ENCODE peak calls at places on chromosomes 13 and 19, in eight cellular contexts. One of them, this sample, is unnamed.

GRCh38 chr13:112651306-112651705 is 38.5 kb upstream of the ATP11A start:
- DNase-seq in neural progenitor cell: no peak
- DNase-seq in right lobe of liver: no peak
- DNase-seq in nephron progenitor cell: no peak
- DNase-seq in mammary epithelial cell: no peak
- DNase-seq in GM20000: no peak
- DNase-seq in cardiac fibroblast: peak; percentile 79
- DNase-seq in cardiac muscle cell: peak; percentile 37
- DNase-seq in this sample: no peak

GRCh38 chr19:13748169-13748884 is 16.0 kb upstream of the MRI1 start:
- DNase-seq in GM20000: no peak
- DNase-seq in nephron progenitor cell: no peak
- DNase-seq in cardiac muscle cell: peak; percentile 1
- DNase-seq in mammary epithelial cell: peak; percentile 24
- DNase-seq in neural progenitor cell: peak; percentile 31
- DNase-seq in cardiac fibroblast: peak; percentile 55
- DNase-seq in right lobe of liver: no peak
- DNase-seq in this sample: peak; percentile 42

GRCh38 chr13:29436721-29437250 is 158.7 kb downstream of the SLC7A1 start:
- DNase-seq in mammary epithelial cell: no peak
- DNase-seq in nephron progenitor cell: no peak
- DNase-seq in GM20000: no peak
- DNase-seq in right lobe of liver: no peak
- DNase-seq in cardiac muscle cell: peak; percentile 11
- DNase-seq in cardiac fibroblast: no peak
- DNase-seq in neural progenitor cell: no peak
- DNase-seq in this sample: no peak

GRCh38 chr19:571127-571974 is 1.0 kb upstream of the BSG start:
- DNase-seq in nephron progenitor cell: peak; percentile 47
- DNase-seq in cardiac fibroblast: no peak
- DNase-seq in cardiac muscle cell: peak; percentile 38
- DNase-seq in GM20000: no peak
- DNase-seq in mammary epithelial cell: no peak
- DNase-seq in neural progenitor cell: peak; percentile 71
- DNase-seq in right lobe of liver: peak; percentile 66
- DNase-seq in this sample: peak; percentile 73

GRCh38 chr19:27774337-27774736 is 1438.6 kb downstream of the UQCRFS1 start:
- DNase-seq in cardiac muscle cell: no peak
- DNase-seq in neural progenitor cell: no peak
- DNase-seq in right lobe of liver: no peak
- DNase-seq in cardiac fibroblast: no peak
- DNase-seq in GM20000: no peak
- DNase-seq in nephron progenitor cell: no peak
- DNase-seq in mammary epithelial cell: no peak
- DNase-seq in this sample: peak; percentile 14

GRCh38 chr19:13507053-13507611 is 853 bp upstream of the CACNA1A start:
- DNase-seq in mammary epithelial cell: no peak
- DNase-seq in cardiac muscle cell: peak; percentile 18
- DNase-seq in cardiac fibroblast: no peak
- DNase-seq in nephron progenitor cell: peak; percentile 18
- DNase-seq in neural progenitor cell: peak; percentile 77
- DNase-seq in GM20000: no peak
- DNase-seq in right lobe of liver: no peak
- DNase-seq in this sample: no peak

GRCh38 chr19:887072-887471 is 5.9 kb downstream of the MED16 start:
- DNase-seq in cardiac fibroblast: peak; percentile 63
- DNase-seq in nephron progenitor cell: peak; percentile 39
- DNase-seq in GM20000: no peak
- DNase-seq in neural progenitor cell: no peak
- DNase-seq in right lobe of liver: no peak
- DNase-seq in cardiac muscle cell: peak; percentile 30
- DNase-seq in mammary epithelial cell: no peak
- DNase-seq in this sample: peak; percentile 34

GRCh38 chr19:55113570-55114039 is 3.8 kb downstream of the PPP1R12C start:
- DNase-seq in cardiac fibroblast: peak; percentile 95
- DNase-seq in neural progenitor cell: peak; percentile 82
- DNase-seq in cardiac muscle cell: peak; percentile 83
- DNase-seq in GM20000: peak; percentile 61
- DNase-seq in right lobe of liver: peak; percentile 55
- DNase-seq in mammary epithelial cell: peak; percentile 16
- DNase-seq in nephron progenitor cell: peak; percentile 82
- DNase-seq in this sample: no peak

GRCh38 chr19:29873024-29873800 is 61.4 kb downstream of the CCNE1 start:
- DNase-seq in mammary epithelial cell: no peak
- DNase-seq in right lobe of liver: no peak
- DNase-seq in cardiac muscle cell: peak; percentile 77
- DNase-seq in GM20000: peak; percentile 91
- DNase-seq in neural progenitor cell: peak; percentile 86
- DNase-seq in cardiac fibroblast: peak; percentile 25
- DNase-seq in nephron progenitor cell: peak; percentile 94
- DNase-seq in this sample: peak; percentile 72

GRCh38 chr13:111952814-111953213 is 114.1 kb upstream of the SOX1 start:
- DNase-seq in cardiac fibroblast: no peak
- DNase-seq in cardiac muscle cell: no peak
- DNase-seq in mammary epithelial cell: no peak
- DNase-seq in GM20000: no peak
- DNase-seq in nephron progenitor cell: no peak
- DNase-seq in right lobe of liver: no peak
- DNase-seq in neural progenitor cell: no peak
- DNase-seq in this sample: no peak

GRCh38 chr19:45348367-45349125 is 8.0 kb downstream of the KLC3 start:
- DNase-seq in cardiac fibroblast: no peak
- DNase-seq in right lobe of liver: no peak
- DNase-seq in GM20000: no peak
- DNase-seq in mammary epithelial cell: no peak
- DNase-seq in nephron progenitor cell: no peak
- DNase-seq in cardiac muscle cell: no peak
- DNase-seq in neural progenitor cell: no peak
- DNase-seq in this sample: no peak

GRCh38 chr19:19460761-19461265 is 54.5 kb downstream of the TSSK6 start:
- DNase-seq in GM20000: peak; percentile 63
- DNase-seq in cardiac fibroblast: peak; percentile 29
- DNase-seq in mammary epithelial cell: no peak
- DNase-seq in cardiac muscle cell: peak; percentile 57
- DNase-seq in right lobe of liver: peak; percentile 72
- DNase-seq in neural progenitor cell: peak; percentile 47
- DNase-seq in nephron progenitor cell: peak; percentile 36
- DNase-seq in this sample: peak; percentile 83

GRCh38 chr19:17582613-17583012 is 27.2 kb downstream of the COLGALT1 start:
- DNase-seq in neural progenitor cell: no peak
- DNase-seq in mammary epithelial cell: no peak
- DNase-seq in cardiac fibroblast: no peak
- DNase-seq in cardiac muscle cell: no peak
- DNase-seq in GM20000: no peak
- DNase-seq in right lobe of liver: no peak
- DNase-seq in nephron progenitor cell: no peak
- DNase-seq in this sample: no peak

GRCh38 chr19:18254546-18255500 is 19.4 kb downstream of the IQCN start:
- DNase-seq in nephron progenitor cell: no peak
- DNase-seq in cardiac muscle cell: no peak
- DNase-seq in neural progenitor cell: no peak
- DNase-seq in mammary epithelial cell: no peak
- DNase-seq in right lobe of liver: no peak
- DNase-seq in cardiac fibroblast: no peak
- DNase-seq in GM20000: no peak
- DNase-seq in this sample: no peak

GRCh38 chr19:29454109-29454508 is 71.7 kb upstream of the VSTM2B start:
- DNase-seq in GM20000: no peak
- DNase-seq in nephron progenitor cell: no peak
- DNase-seq in right lobe of liver: no peak
- DNase-seq in cardiac fibroblast: no peak
- DNase-seq in neural progenitor cell: no peak
- DNase-seq in cardiac muscle cell: no peak
- DNase-seq in mammary epithelial cell: no peak
- DNase-seq in this sample: no peak

GRCh38 chr19:24069907-24070657 is 16.9 kb upstream of the ZNF254 start:
- DNase-seq in cardiac fibroblast: no peak
- DNase-seq in GM20000: no peak
- DNase-seq in mammary epithelial cell: peak; percentile 27
- DNase-seq in cardiac muscle cell: no peak
- DNase-seq in right lobe of liver: no peak
- DNase-seq in nephron progenitor cell: no peak
- DNase-seq in neural progenitor cell: no peak
- DNase-seq in this sample: no peak

GRCh38 chr19:13692096-13692495 is 72.2 kb upstream of the MRI1 start:
- DNase-seq in cardiac muscle cell: no peak
- DNase-seq in cardiac fibroblast: peak; percentile 21
- DNase-seq in neural progenitor cell: no peak
- DNase-seq in nephron progenitor cell: no peak
- DNase-seq in GM20000: no peak
- DNase-seq in right lobe of liver: no peak
- DNase-seq in mammary epithelial cell: peak; percentile 87
- DNase-seq in this sample: no peak

GRCh38 chr19:3668331-3669133 is 31.7 kb downstream of the PIP5K1C start:
- DNase-seq in right lobe of liver: no peak
- DNase-seq in GM20000: no peak
- DNase-seq in mammary epithelial cell: no peak
- DNase-seq in nephron progenitor cell: peak; percentile 27
- DNase-seq in cardiac muscle cell: no peak
- DNase-seq in neural progenitor cell: no peak
- DNase-seq in cardiac fibroblast: peak; percentile 20
- DNase-seq in this sample: no peak

GRCh38 chr13:48904668-48905290 is 70.9 kb upstream of the FNDC3A start:
- DNase-seq in neural progenitor cell: no peak
- DNase-seq in right lobe of liver: no peak
- DNase-seq in nephron progenitor cell: no peak
- DNase-seq in GM20000: no peak
- DNase-seq in cardiac muscle cell: no peak
- DNase-seq in mammary epithelial cell: no peak
- DNase-seq in cardiac fibroblast: no peak
- DNase-seq in this sample: no peak

GRCh38 chr19:40627486-40628279 is 26.5 kb downstream of the LTBP4 start:
- DNase-seq in cardiac fibroblast: no peak
- DNase-seq in GM20000: no peak
- DNase-seq in mammary epithelial cell: no peak
- DNase-seq in right lobe of liver: no peak
- DNase-seq in nephron progenitor cell: no peak
- DNase-seq in neural progenitor cell: no peak
- DNase-seq in cardiac muscle cell: no peak
- DNase-seq in this sample: no peak

GRCh38 chr19:43820098-43820860 is 6.8 kb upstream of the ZNF283 start:
- DNase-seq in cardiac muscle cell: no peak
- DNase-seq in right lobe of liver: no peak
- DNase-seq in nephron progenitor cell: no peak
- DNase-seq in mammary epithelial cell: peak; percentile 57
- DNase-seq in cardiac fibroblast: peak; percentile 60
- DNase-seq in neural progenitor cell: no peak
- DNase-seq in GM20000: no peak
- DNase-seq in this sample: peak; percentile 54

GRCh38 chr13:52141299-52141698 is 12.4 kb upstream of the NEK5 start:
- DNase-seq in cardiac fibroblast: peak; percentile 6
- DNase-seq in mammary epithelial cell: no peak
- DNase-seq in nephron progenitor cell: no peak
- DNase-seq in GM20000: no peak
- DNase-seq in neural progenitor cell: no peak
- DNase-seq in cardiac muscle cell: no peak
- DNase-seq in right lobe of liver: no peak
- DNase-seq in this sample: no peak
- TF ChIP-seq CTCF in cardiac fibroblast: no peak
- TF ChIP-seq CTCF in mammary epithelial cell: no peak
- TF ChIP-seq CTCF in nephron progenitor cell: no peak
- TF ChIP-seq CTCF in GM20000: no peak
- TF ChIP-seq CTCF in neural progenitor cell: no peak
- TF ChIP-seq CTCF in cardiac muscle cell: no peak
- TF ChIP-seq CTCF in right lobe of liver: peak; percentile 21
- TF ChIP-seq CTCF in this sample: no peak

GRCh38 chr13:85093808-85094207 is 705.4 kb downstream of the SLITRK6 start:
- DNase-seq in cardiac muscle cell: no peak
- DNase-seq in mammary epithelial cell: peak; percentile 73
- DNase-seq in right lobe of liver: no peak
- DNase-seq in GM20000: no peak
- DNase-seq in neural progenitor cell: no peak
- DNase-seq in nephron progenitor cell: no peak
- DNase-seq in cardiac fibroblast: peak; percentile 31
- DNase-seq in this sample: no peak
- TF ChIP-seq CTCF in cardiac muscle cell: no peak
- TF ChIP-seq CTCF in mammary epithelial cell: no peak
- TF ChIP-seq CTCF in right lobe of liver: no peak
- TF ChIP-seq CTCF in GM20000: no peak
- TF ChIP-seq CTCF in neural progenitor cell: no peak
- TF ChIP-seq CTCF in nephron progenitor cell: no peak
- TF ChIP-seq CTCF in cardiac fibroblast: no peak
- TF ChIP-seq CTCF in this sample: no peak

DNA sequence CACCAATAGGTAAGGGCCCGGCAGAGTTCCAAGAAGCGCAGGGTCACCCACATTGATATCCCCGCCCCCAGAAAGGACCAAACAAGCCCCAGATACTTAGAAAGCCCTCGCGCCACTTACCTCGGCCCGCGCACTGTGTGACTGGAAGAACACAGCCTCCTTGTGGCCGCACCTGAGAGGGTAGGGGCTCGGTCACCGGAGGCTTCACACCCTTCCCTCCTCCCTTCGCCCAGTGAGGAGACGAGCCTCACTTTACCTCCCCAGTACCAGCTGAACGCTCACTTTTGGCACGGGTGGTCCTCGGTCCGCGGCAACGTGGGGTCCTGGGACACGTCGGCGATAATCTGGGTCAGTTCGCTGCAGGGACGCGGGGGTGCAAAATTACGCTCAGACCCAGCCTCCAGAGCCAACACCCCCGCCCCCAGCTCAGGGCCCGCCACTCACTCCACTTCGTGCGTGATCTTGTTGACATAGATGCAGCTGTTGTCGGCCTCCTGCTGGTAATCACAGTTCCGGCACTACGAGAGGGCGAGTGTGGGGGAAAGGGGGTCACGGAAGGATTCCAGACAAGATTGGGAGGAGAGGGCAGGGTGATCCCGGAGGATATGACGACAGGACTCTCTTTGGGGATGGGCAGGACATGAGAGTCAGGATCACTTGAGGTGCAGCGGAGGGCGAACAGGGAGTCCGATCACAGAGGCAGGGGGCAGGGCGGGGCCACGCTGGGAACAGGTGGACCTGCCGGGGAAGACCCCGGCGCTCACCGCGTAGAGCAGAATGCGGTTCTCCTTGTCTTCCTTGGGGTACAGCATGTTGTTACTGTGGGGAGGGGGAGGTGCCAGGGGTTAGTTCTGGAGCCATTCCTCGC is 546 bp downstream of the POLR2I start:
- DNase-seq in cardiac fibroblast: peak; percentile 48
- DNase-seq in nephron progenitor cell: peak; percentile 24
- DNase-seq in mammary epithelial cell: peak; percentile 42
- DNase-seq in right lobe of liver: no peak
- DNase-seq in cardiac muscle cell: peak; percentile 18
- DNase-seq in GM20000: peak; percentile 47
- DNase-seq in neural progenitor cell: peak; percentile 45
- DNase-seq in this sample: peak; percentile 43
- TF ChIP-seq CTCF in cardiac fibroblast: peak; percentile 13
- TF ChIP-seq CTCF in nephron progenitor cell: no peak
- TF ChIP-seq CTCF in mammary epithelial cell: peak; percentile 15
- TF ChIP-seq CTCF in right lobe of liver: no peak
- TF ChIP-seq CTCF in cardiac muscle cell: no peak
- TF ChIP-seq CTCF in GM20000: no peak
- TF ChIP-seq CTCF in neural progenitor cell: no peak
- TF ChIP-seq CTCF in this sample: no peak

GRCh38 chr13:58960909-58961308 is 1202.8 kb downstream of the DIAPH3 start:
- DNase-seq in mammary epithelial cell: no peak
- DNase-seq in right lobe of liver: no peak
- DNase-seq in neural progenitor cell: peak; percentile 32
- DNase-seq in GM20000: no peak
- DNase-seq in cardiac muscle cell: peak; percentile 19
- DNase-seq in cardiac fibroblast: peak; percentile 5
- DNase-seq in nephron progenitor cell: no peak
- DNase-seq in this sample: no peak
- TF ChIP-seq CTCF in mammary epithelial cell: no peak
- TF ChIP-seq CTCF in right lobe of liver: peak; percentile 9
- TF ChIP-seq CTCF in neural progenitor cell: peak; percentile 51
- TF ChIP-seq CTCF in GM20000: no peak
- TF ChIP-seq CTCF in cardiac muscle cell: no peak
- TF ChIP-seq CTCF in cardiac fibroblast: peak; percentile 11
- TF ChIP-seq CTCF in nephron progenitor cell: peak; percentile 37
- TF ChIP-seq CTCF in this sample: no peak